ENCODE peak calls at places on chromosomes 7 and 10, in nine cellular contexts. V is naive thymus-derived CD4-positive, alpha-beta T cell; Q is A673; S is Peyer's patch; L is activated CD4-positive, alpha-beta T cell treated with anti-CD3 and anti-CD28 coated beads, Interleukin-2, amount 50 U/mL, for 1 hour; Y is pulmonary artery endothelial cell; W is posterior cingulate gyrus; M is Right ventricle myocardium inferior; G is spleen. O is an unnamed sample.

GRCh38 chr10:58017719-58018367 is 249.9 kb downstream of the IPMK start:
- DNase-seq in M (no peak), Q (no peak), G (no peak), L (no peak), V (no peak), W (no peak), Y (no peak), S (no peak), O (no peak)

GRCh38 chr7:5634107-5634950 is 147.1 kb downstream of the RNF216 start:
- DNase-seq in M (peak; percentile 84), Q (peak; percentile 98), G (peak; percentile 80), Y (no peak), S (peak; percentile 59), L (no peak), W (peak; percentile 86), V (no peak), O (peak; percentile 89)

GRCh38 chr10:15411035-15411434 is 39.9 kb upstream of the FAM171A1 start:
- DNase-seq in V (no peak), W (no peak), G (no peak), M (no peak), Y (no peak), L (no peak), Q (no peak), S (no peak), O (no peak)

GRCh38 chr10:132347211-132347930 is 15.4 kb downstream of the LRRC27 start:
- DNase-seq in M (no peak), G (peak; percentile 56), Q (no peak), S (no peak), L (no peak), Y (no peak), W (peak; percentile 40), V (no peak), O (peak; percentile 76)

GRCh38 chr7:81150951-81151361 is 232.1 kb upstream of the SEMA3C start:
- DNase-seq in S (no peak), V (no peak), G (no peak), L (no peak), W (no peak), M (no peak), Y (no peak), Q (no peak), O (no peak)

GRCh38 chr10:14712991-14713422 is 61.7 kb downstream of the FAM107B start:
- DNase-seq in M (no peak), G (no peak), Y (no peak), Q (no peak), L (no peak), W (no peak), V (no peak), S (no peak), O (no peak)

GRCh38 chr10:132637477-132638129 is 100.0 kb downstream of the INPP5A start:
- DNase-seq in V (peak; percentile 54), Y (no peak), Q (peak; percentile 70), M (no peak), S (peak; percentile 53), W (peak; percentile 65), L (no peak), G (peak; percentile 61), O (no peak)

GRCh38 chr10:84397735-84398144 is 69.4 kb downstream of the CCSER2 start:
- DNase-seq in L (no peak), Q (no peak), M (no peak), S (no peak), G (no peak), V (no peak), Y (no peak), W (no peak), O (no peak)

GRCh38 chr7:909358-910329 is 33.3 kb downstream of the GET4 start:
- DNase-seq in Q (no peak), L (peak; percentile 28), Y (no peak), V (no peak), M (peak; percentile 91), W (no peak), S (peak; percentile 83), G (peak; percentile 92), O (peak; percentile 94)

GRCh38 chr10:98624963-98625362 is 178.2 kb upstream of the HPS1 start:
- DNase-seq in M (no peak), S (no peak), Y (no peak), Q (no peak), G (no peak), V (no peak), W (no peak), L (no peak), O (no peak)

GRCh38 chr7:139374246-139374645 is 14.6 kb downstream of the LUC7L2 start:
- DNase-seq in S (no peak), Y (no peak), M (no peak), L (no peak), W (no peak), Q (no peak), G (no peak), V (no peak), O (no peak)

GRCh38 chr10:35328404-35329037 is 7.8 kb upstream of the CCNY start:
- DNase-seq in M (no peak), V (no peak), L (no peak), Y (no peak), S (no peak), Q (no peak), W (no peak), G (no peak), O (no peak)

GRCh38 chr10:118980870-118981269 is 48.6 kb upstream of the NANOS1 start:
- DNase-seq in V (no peak), M (no peak), S (no peak), G (no peak), L (no peak), Y (no peak), Q (peak; percentile 61), W (no peak), O (no peak)

GRCh38 chr7:28996836-28997235 is 38.7 kb upstream of the TRIL start:
- DNase-seq in L (no peak), W (no peak), G (no peak), Q (no peak), Y (no peak), V (no peak), M (no peak), S (no peak), O (no peak)

GRCh38 chr10:60236869-60237524 is 152.7 kb downstream of the ANK3 start:
- DNase-seq in W (peak; percentile 65), Y (no peak), M (no peak), L (no peak), Q (peak; percentile 59), S (peak; percentile 86), G (peak; percentile 85), V (no peak), O (peak; percentile 73)

GRCh38 chr7:158748335-158748734 is 43.7 kb upstream of the NCAPG2 start:
- DNase-seq in L (no peak), Y (no peak), S (peak; percentile 10), M (no peak), W (no peak), G (no peak), Q (no peak), V (no peak), O (no peak)

GRCh38 chr10:68315582-68315981 is 16.3 kb upstream of the HNRNPH3 start:
- DNase-seq in Q (no peak), V (no peak), M (no peak), G (no peak), L (no peak), S (peak; percentile 73), W (no peak), Y (no peak), O (no peak)

GRCh38 chr7:46565712-46566111 is 644.6 kb upstream of the IGFBP3 start:
- DNase-seq in Y (no peak), Q (no peak), M (no peak), S (no peak), L (no peak), G (no peak), W (no peak), V (no peak), O (no peak)

GRCh38 chr10:129550658-129551057 is 83.6 kb downstream of the MGMT start:
- DNase-seq in V (no peak), L (no peak), W (no peak), Q (no peak), M (no peak), Y (no peak), G (no peak), S (no peak), O (no peak)

GRCh38 chr7:99839560-99840011 is 11.8 kb downstream of the CYP3A43 start:
- DNase-seq in V (no peak), W (no peak), M (no peak), L (no peak), Y (no peak), G (no peak), S (peak; percentile 60), Q (no peak), O (no peak)

GRCh38 chr10:71888623-71889387 is 37.8 kb upstream of the PSAP start:
- DNase-seq in M (peak; percentile 92), W (peak; percentile 92), G (peak; percentile 96), Y (no peak), L (peak; percentile 34), V (peak; percentile 57), S (peak; percentile 92), Q (peak; percentile 79), O (peak; percentile 97)

GRCh38 chr7:151249732-151250072 is 1.2 kb upstream of the SMARCD3 start:
- DNase-seq in W (peak; percentile 57), S (no peak), G (no peak), Y (no peak), V (no peak), L (no peak), M (peak; percentile 53), Q (peak; percentile 85), O (no peak)

GRCh38 chr7:150753826-150754603 is 16.8 kb downstream of the GIMAP5 start:
- DNase-seq in L (no peak), W (no peak), Q (peak; percentile 80), S (no peak), M (no peak), V (no peak), G (no peak), Y (peak; percentile 90), O (no peak)

O was measured in posterior vena cava.